ENCODE peak calls at places on chromosomes 6 and 20, in five cellular contexts. V is heart left ventricle, X is IMR-90, L is uterus, D is ovary. M is an unnamed sample.

GRCh38 chr6:89610149-89610642 is 28.4 kb downstream of the LYRM2 start:
- DNase-seq in V (peak), X (peak), L (peak), D (peak), M (peak)

GRCh38 chr6:159089443-159089842 is 44.7 kb upstream of the TAGAP start:
- DNase-seq in V (no peak), X (no peak), L (no peak), D (no peak), M (peak)

GRCh38 chr20:45311589-45312211 is 3.6 kb upstream of the MATN4 start:
- DNase-seq in V (no peak), X (peak), L (peak), D (peak), M (peak)

GRCh38 chr6:110548124-110548847 is 71.9 kb upstream of the SLC22A16 start:
- DNase-seq in V (no peak), X (no peak), L (no peak), D (no peak), M (no peak)

GRCh38 chr6:138278326-138278725 is 60.0 kb upstream of the PBOV1 start:
- DNase-seq in V (peak), X (peak), L (no peak), D (no peak), M (no peak)

GRCh38 chr20:45685896-45686295 is 15.9 kb upstream of the WFDC11 start:
- DNase-seq in V (no peak), X (no peak), L (no peak), D (no peak), M (no peak)

GRCh38 chr6:125611573-125612399 is 137.6 kb upstream of the HEY2 start:
- DNase-seq in V (peak), X (no peak), L (no peak), D (no peak), M (no peak)

GRCh38 chr20:46084805-46085792 is 4.7 kb downstream of the NCOA5 start:
- DNase-seq in V (no peak), X (peak), L (no peak), D (no peak), M (no peak)

GRCh38 chr20:25050501-25051350 is 7.2 kb downstream of the ACSS1 start:
- DNase-seq in V (peak), X (no peak), L (peak), D (no peak), M (no peak)

GRCh38 chr6:168292911-168293310 is 26.7 kb downstream of the DACT2 start:
- DNase-seq in V (no peak), X (no peak), L (peak), D (no peak), M (no peak)

GRCh38 chr20:40703981-40704530 is 15.0 kb upstream of the MAFB start:
- DNase-seq in V (no peak), X (no peak), L (no peak), D (no peak), M (no peak)

GRCh38 chr6:90192857-90193256 is 103.8 kb downstream of the BACH2 start:
- DNase-seq in V (no peak), X (no peak), L (no peak), D (no peak), M (no peak)

GRCh38 chr20:57656821-57657536 is 36.8 kb upstream of the ZBP1 start:
- DNase-seq in V (peak), X (no peak), L (peak), D (no peak), M (peak)

GRCh38 chr6:93678841-93679454 is 259.6 kb upstream of the EPHA7 start:
- DNase-seq in V (no peak), X (no peak), L (no peak), D (no peak), M (no peak)

GRCh38 chr20:4555188-4555893 is 166.4 kb upstream of the PRND start:
- DNase-seq in V (no peak), X (peak), L (no peak), D (no peak), M (no peak)

GRCh38 chr20:60986757-60987156 is 265.3 kb upstream of the CDH4 start:
- DNase-seq in V (no peak), X (no peak), L (no peak), D (no peak), M (no peak)

GRCh38 chr20:2451939-2452732 is 18.5 kb downstream of the SNRPB start:
- DNase-seq in V (peak), X (peak), L (peak), D (peak), M (peak)

GRCh38 chr20:1020614-1021013 is 18.5 kb upstream of the RSPO4 start:
- DNase-seq in V (no peak), X (no peak), L (no peak), D (no peak), M (no peak)

GRCh38 chr6:31728767-31729514 is at the start of gene DDAH2:
- DNase-seq in V (no peak), X (no peak), L (peak), D (peak), M (peak)

GRCh38 chr6:31729979-31730630 is 1.0 kb upstream of the DDAH2 start:
- DNase-seq in V (peak), X (peak), L (peak), D (peak), M (peak)

GRCh38 chr6:31729515-31729978 is 448 bp upstream of the DDAH2 start:
- DNase-seq in V (peak), X (peak), L (peak), D (peak), M (peak)

GRCh38 chr6:31732029-31732428 is 2.9 kb upstream of the DDAH2 start:
- DNase-seq in V (no peak), X (no peak), L (no peak), D (no peak), M (no peak)

DNA sequence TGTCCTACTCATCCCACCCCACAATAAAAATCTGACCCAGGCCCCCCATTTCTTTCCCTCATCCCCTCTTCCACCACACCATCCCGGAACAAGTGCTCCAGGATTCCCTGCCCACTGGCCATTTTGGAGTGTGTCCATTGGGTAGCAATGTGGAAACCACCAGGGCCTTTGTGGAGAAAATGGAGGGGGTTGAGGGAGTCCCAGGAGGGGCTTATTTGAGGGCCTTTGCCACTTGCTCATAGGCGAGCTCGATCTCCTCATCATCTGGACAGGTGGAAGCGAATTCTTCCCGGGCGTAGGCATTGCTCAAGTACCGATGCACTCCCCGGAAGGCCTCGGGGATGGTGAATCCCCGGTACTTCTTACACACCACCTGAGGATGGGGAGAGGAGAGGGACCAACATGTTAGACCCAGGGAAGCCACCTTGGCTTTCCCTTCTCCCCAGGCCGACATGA is 1.6 kb upstream of the DDAH2 start:
- DNase-seq in V (no peak), X (no peak), L (no peak), D (peak), M (no peak)
- H3K4me3 ChIP-seq in V (peak), X (no peak), L (peak), D (no peak), M (no peak)

GRCh38 chr6:12185081-12185673 is 105.0 kb upstream of the EDN1 start:
- DNase-seq in V (no peak), X (no peak), L (no peak), D (no peak), M (no peak)
- TF ChIP-seq POLR2A in V (no peak), X (no peak), L (no peak), D (no peak), M (no peak)

DNA sequence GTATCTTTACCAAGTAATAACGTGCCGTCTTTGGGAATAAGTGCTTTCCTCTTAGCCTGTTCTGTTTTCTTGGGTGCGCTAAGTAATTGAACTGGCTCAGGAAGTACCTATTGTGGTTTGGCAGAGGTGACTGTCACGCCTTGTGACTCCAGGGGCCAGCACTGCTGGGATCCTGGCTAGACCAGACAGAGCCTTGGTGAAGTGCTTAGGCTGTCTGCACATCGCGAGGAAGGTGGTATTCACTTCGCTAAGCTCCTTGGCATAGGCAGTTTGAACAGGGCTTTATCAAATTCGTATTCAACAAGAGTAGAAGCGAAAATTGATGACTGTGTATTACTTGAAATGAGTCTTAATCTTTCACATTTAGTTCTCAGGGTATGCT is 17.6 kb downstream of the PRDM1 start:
- DNase-seq in V (no peak), X (no peak), L (no peak), D (no peak), M (no peak)
- H3K4me3 ChIP-seq in V (peak), X (no peak), L (no peak), D (no peak), M (no peak)

DNA sequence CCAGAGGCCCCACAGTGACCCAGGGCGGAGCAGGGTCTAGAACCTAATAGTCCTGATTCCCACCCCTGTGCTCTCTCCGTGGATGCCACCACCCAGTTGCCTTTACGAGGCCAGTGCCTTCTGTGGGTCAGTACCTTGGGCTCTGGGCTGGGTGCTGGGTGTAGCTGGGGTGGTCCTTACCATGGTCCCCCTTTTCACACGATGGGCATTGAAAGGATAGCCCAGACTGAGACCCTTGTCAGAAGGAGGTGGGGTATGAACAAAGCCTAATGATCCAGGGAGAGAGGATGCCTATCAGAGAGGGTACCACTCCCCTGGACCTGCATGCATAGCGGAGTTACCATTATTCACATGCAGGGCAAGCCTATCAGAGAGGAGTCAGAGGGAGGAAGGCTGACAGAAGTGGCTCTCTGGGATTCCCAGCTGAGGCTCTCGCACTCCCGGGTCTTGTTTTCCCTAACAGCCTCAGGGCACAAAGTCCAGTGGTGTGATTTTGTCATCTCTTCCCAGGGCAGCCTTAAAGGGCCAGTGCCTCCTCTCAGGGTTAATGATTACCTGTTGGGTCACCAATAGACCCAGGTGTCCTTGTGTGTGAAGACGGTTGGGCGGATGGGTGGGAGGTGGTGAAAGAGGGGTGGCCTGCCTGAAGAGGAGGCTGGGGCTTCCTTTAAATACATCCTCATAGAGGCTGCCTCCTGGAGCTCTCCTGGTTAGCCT is 36.2 kb downstream of the VEGFA start:
- DNase-seq in V (no peak), X (no peak), L (no peak), D (no peak), M (no peak)
- TF ChIP-seq POLR2A in V (no peak), X (no peak), L (no peak), D (no peak), M (no peak)

DNA sequence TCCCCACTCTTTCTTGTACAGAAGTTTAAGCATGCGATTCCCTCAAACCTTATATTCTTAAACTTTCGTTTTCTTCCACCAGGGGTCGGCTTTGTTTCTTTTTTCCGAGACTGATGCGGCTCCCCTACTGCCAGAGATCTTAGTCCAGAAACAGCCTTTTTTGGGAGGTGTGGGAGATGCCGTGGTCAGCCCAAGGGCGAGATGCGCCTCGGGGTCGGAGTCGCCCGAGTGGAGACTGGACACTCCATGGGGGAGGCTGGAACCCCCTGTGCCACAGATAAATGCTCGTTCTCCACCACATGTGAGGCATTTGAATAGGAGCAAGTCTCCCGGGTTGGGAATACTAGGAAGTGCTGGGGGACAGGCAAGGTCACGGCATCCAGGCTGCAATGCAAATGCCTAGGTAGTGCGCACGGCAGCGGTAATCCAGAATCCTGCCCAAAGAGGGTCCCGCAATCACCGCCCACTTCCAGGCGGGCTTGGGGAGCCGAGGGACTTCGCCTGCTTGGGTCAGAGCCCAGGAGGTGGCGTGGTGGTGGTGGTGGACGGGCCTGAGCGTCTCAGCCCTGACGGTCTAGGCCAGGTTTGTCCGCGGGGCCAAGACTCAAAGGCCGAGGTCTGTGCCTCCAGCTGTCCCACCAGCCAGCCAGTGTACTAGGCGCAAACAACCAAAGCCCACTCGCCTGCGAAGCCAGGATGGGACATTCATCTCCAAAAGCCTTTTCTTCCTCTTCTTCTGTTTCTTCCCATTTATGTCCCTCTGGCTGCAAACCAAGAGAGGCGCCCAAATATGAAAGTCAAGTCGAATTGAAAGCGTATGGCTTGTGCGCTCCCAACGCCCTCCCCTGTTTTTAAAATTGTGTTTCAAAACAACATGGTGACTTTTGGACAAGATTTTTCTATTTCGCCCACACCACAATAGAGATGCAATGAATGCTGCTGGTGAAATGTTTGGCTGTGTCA is 39.3 kb upstream of the OSTM1 start:
- DNase-seq in V (no peak), X (peak), L (no peak), D (no peak), M (no peak)
- H3K4me3 ChIP-seq in V (no peak), X (no peak), L (peak), D (no peak), M (no peak)

GRCh38 chr20:38343107-38343797 is 3.0 kb upstream of the LBP start:
- DNase-seq in V (no peak), X (peak), L (peak), D (peak), M (no peak)
- TF ChIP-seq POLR2A in V (no peak), X (no peak), L (no peak), D (no peak), M (no peak)

DNA sequence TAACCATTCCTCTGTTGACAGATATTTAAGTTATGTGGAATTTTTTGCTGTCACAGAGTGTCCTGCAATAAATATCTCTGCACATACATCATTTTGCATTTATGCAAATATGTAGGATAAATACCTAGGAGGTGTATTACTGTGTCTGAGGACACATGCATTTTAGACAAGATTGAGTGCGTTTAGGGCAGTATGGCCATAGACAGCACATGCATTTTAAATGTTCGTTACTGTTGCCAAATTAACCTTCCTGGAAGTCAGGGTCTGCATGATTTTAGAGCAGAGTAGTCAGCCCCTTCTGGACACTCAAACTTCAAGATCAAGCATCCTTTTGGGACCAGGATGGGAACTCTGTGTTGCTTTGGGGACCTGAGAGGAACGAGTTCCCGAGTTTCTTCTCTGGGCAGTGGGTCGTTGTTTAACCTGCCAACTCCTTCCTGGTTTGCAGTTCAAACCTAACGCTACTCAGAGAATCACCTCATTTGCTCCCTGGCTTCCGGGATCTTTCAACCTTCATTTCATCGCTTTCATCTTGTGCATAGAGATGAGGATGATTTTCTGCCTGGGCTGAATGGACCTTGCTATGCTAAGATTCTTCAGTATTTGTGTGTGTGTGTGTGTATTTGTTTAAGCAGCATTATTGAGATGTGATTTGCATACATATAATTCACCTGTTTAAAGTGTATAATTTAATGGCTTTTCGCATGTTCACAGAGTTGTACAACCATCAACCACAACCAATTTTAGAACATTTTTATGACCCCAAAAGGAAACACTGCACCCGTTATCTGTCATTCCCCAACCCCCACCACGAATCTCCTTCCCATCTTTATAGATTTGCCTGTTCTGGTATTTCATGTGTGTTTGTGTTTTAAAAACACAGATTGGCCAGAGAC is 9.8 kb downstream of the BCAS4 start:
- DNase-seq in V (no peak), X (no peak), L (no peak), D (no peak), M (no peak)
- H3K4me3 ChIP-seq in V (no peak), X (no peak), L (no peak), D (no peak), M (no peak)